ENCODE peak calls at places on chromosomes 1 and 21, in ten cellular contexts. X is lower leg skin, P is breast epithelium, T is body of pancreas, C is Panc1, U is GM12865, V is cardiac muscle cell, M is heart right ventricle, O is A549, A is coronary artery. S is an unnamed sample.

GRCh38 chr1:62625415-62625814 is 28.1 kb downstream of the ANGPTL3 start:
- DNase-seq in X (no peak), P (no peak), T (no peak), C (no peak), U (peak; percentile 27), V (no peak), M (no peak), O (no peak), A (no peak), S (no peak)

GRCh38 chr1:203364013-203364730 is 13.2 kb upstream of the FMOD start:
- DNase-seq in X (peak; percentile 57), P (no peak), T (no peak), C (no peak), U (no peak), V (peak; percentile 79), M (peak; percentile 43), O (no peak), A (no peak), S (no peak)

GRCh38 chr1:13543927-13544556 is 30.2 kb upstream of the LRRC38 start:
- DNase-seq in X (peak; percentile 90), P (peak; percentile 55), T (peak; percentile 48), C (no peak), U (no peak), V (peak; percentile 14), M (peak; percentile 65), O (peak; percentile 26), A (no peak), S (no peak)

GRCh38 chr1:115829023-115829674 is 11.8 kb downstream of the NHLH2 start:
- DNase-seq in X (peak; percentile 88), P (no peak), T (no peak), C (no peak), U (no peak), V (no peak), M (no peak), O (no peak), A (no peak), S (peak; percentile 46)

GRCh38 chr1:55718758-55719671 is 503.9 kb upstream of the USP24 start:
- DNase-seq in X (peak; percentile 93), P (no peak), T (no peak), C (no peak), U (no peak), V (peak; percentile 23), M (peak; percentile 11), O (peak; percentile 15), A (peak; percentile 84), S (peak; percentile 100)

GRCh38 chr1:235503333-235504121 is 725 bp downstream of the B3GALNT2 start:
- DNase-seq in X (peak; percentile 94), P (no peak), T (peak; percentile 65), C (no peak), U (peak; percentile 71), V (peak; percentile 77), M (peak; percentile 68), O (peak; percentile 36), A (no peak), S (no peak)

GRCh38 chr1:15617874-15618684 is 821 bp downstream of the DDI2 start:
- DNase-seq in X (peak; percentile 91), P (no peak), T (no peak), C (no peak), U (peak; percentile 78), V (peak; percentile 50), M (no peak), O (no peak), A (no peak), S (no peak)

GRCh38 chr21:26736449-26736848 is 108.8 kb downstream of the ADAMTS1 start:
- DNase-seq in X (no peak), P (no peak), T (no peak), C (no peak), U (no peak), V (no peak), M (no peak), O (no peak), A (no peak), S (no peak)

GRCh38 chr1:25501235-25502058 is 42.0 kb upstream of the LDLRAP1 start:
- DNase-seq in X (no peak), P (no peak), T (no peak), C (peak; percentile 7), U (no peak), V (no peak), M (no peak), O (no peak), A (no peak), S (peak; percentile 81)

GRCh38 chr1:112706505-112707216 is at the start of gene RHOC:
- DNase-seq in X (peak; percentile 94), P (no peak), T (peak; percentile 75), C (no peak), U (peak; percentile 83), V (peak; percentile 89), M (peak; percentile 81), O (peak; percentile 56), A (no peak), S (no peak)

GRCh38 chr1:112707217-112708001 is 482 bp upstream of the RHOC start:
- DNase-seq in X (peak; percentile 97), P (peak; percentile 86), T (peak; percentile 92), C (no peak), U (peak; percentile 88), V (peak; percentile 93), M (peak; percentile 88), O (peak; percentile 82), A (peak; percentile 93), S (peak; percentile 34)

GRCh38 chr1:112703706-112704105 is 3.2 kb downstream of the RHOC start:
- DNase-seq in X (no peak), P (no peak), T (no peak), C (no peak), U (no peak), V (no peak), M (no peak), O (no peak), A (no peak), S (no peak)

GRCh38 chr1:112704511-112704907 is 2.4 kb downstream of the RHOC start:
- DNase-seq in X (no peak), P (no peak), T (no peak), C (no peak), U (no peak), V (no peak), M (no peak), O (no peak), A (no peak), S (no peak)

GRCh38 chr1:112704908-112705627 is 1.9 kb downstream of the RHOC start:
- DNase-seq in X (peak; percentile 97), P (peak; percentile 84), T (peak; percentile 86), C (no peak), U (peak; percentile 94), V (peak; percentile 95), M (peak; percentile 85), O (peak; percentile 84), A (peak; percentile 95), S (peak; percentile 82)
- H3K4me3 ChIP-seq in X (no peak overlapping the region), P (peak overlapping the region; percentile 83), T (no peak overlapping the region), C (peak overlapping the region; percentile 76), U (peak overlapping the region; percentile 92), V (peak overlapping the region; percentile 79), M (peak overlapping the region; percentile 100), O (peak overlapping the region; percentile 99), A (peak overlapping the region; percentile 98), S (peak overlapping the region; percentile 88)

GRCh38 chr1:205571747-205572146 is 60.1 kb downstream of the ELK4 start:
- DNase-seq in X (peak; percentile 53), P (no peak), T (no peak), C (no peak), U (no peak), V (no peak), M (no peak), O (no peak), A (peak; percentile 40), S (no peak)

GRCh38 chr1:205568469-205569361 is 63.1 kb downstream of the ELK4 start:
- DNase-seq in X (peak; percentile 72), P (no peak), T (no peak), C (no peak), U (no peak), V (peak; percentile 38), M (no peak), O (no peak), A (peak; percentile 38), S (no peak)

GRCh38 chr1:205570796-205571537 is 60.8 kb downstream of the ELK4 start:
- DNase-seq in X (peak; percentile 58), P (no peak), T (no peak), C (no peak), U (no peak), V (no peak), M (no peak), O (no peak), A (no peak), S (no peak)

GRCh38 chr1:205569411-205570172 is 62.2 kb downstream of the ELK4 start:
- DNase-seq in X (peak; percentile 83), P (no peak), T (no peak), C (no peak), U (no peak), V (peak; percentile 23), M (no peak), O (no peak), A (no peak), S (no peak)

GRCh38 chr1:205570173-205570501 is 61.7 kb downstream of the ELK4 start:
- DNase-seq in X (peak; percentile 61), P (no peak), T (no peak), C (no peak), U (no peak), V (no peak), M (no peak), O (no peak), A (no peak), S (no peak)
- H3K4me3 ChIP-seq in X (no peak overlapping the region), P (no peak overlapping the region), T (no peak overlapping the region), C (no peak overlapping the region), U (no peak overlapping the region), V (no peak overlapping the region), M (peak overlapping the region; percentile 49), O (no peak overlapping the region), A (no peak overlapping the region), S (no peak overlapping the region)

GRCh38 chr1:32612189-32612881 is 38.0 kb downstream of the ZBTB8OS start:
- DNase-seq in X (peak; percentile 95), P (peak; percentile 86), T (peak; percentile 91), C (peak; percentile 69), U (peak; percentile 75), V (peak; percentile 89), M (peak; percentile 89), O (peak; percentile 79), A (peak; percentile 90), S (no peak)
- H3K4me3 ChIP-seq in X (peak overlapping the region; percentile 10), P (peak overlapping the region; percentile 43), T (peak overlapping the region; percentile 2), C (peak overlapping the region; percentile 85), U (peak overlapping the region; percentile 31), V (peak overlapping the region; percentile 25), M (peak overlapping the region; percentile 61), O (peak overlapping the region; percentile 55), A (peak overlapping the region; percentile 71), S (peak overlapping the region; percentile 54)

DNA sequence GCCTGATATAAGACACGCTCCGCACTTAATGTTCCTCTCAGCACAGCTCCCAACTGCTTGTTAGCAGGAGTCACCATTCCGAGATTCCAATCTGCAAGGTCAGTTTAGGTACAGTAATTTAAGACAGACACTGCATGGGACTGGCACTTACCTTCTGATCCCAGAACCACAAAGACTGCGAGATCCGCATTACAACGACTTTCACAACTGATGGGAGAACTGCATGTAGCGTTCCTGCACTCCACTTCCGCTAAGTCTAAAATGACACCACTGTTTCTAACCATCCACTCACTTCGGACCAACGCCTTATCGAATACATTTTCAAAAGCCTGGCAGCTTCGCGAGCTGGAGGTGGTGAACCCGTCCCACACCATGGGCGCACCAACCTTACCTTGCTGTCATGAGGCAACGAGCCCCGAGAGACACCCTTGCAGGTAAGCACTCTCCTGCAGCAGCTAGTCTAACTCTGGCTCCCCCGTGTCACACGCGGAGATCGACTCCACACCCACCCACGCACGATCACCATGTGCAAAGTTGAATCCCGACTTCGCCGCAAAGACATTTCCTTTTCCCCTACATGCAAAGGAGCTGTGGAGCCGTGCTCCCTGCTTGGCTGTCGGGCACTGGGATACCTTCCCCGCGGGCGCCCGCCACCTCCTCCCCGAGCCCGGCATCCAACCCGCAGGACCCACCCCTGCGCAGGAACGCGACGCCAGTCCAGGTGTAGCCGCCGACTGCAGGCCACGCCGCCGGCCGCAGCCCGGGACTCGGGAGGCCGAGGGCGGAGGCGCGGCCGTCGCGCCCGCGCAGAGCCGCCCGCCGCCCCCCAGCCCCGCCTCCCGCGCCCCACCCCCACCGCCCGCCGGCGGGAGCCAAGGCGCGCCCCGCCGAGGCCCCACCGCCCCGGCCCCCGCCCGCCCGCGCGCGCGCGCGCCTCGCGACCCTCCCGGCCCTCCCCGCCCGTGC is 733 bp downstream of the TAF5L start:
- DNase-seq in X (peak; percentile 88), P (no peak), T (peak; percentile 64), C (no peak), U (peak; percentile 61), V (peak; percentile 69), M (no peak), O (peak; percentile 60), A (no peak), S (no peak)
- H3K4me3 ChIP-seq in X (peak overlapping the region; percentile 92), P (peak overlapping the region; percentile 96), T (peak overlapping the region; percentile 76), C (peak overlapping the region; percentile 79), U (peak overlapping the region; percentile 86), V (peak overlapping the region; percentile 95), M (peak overlapping the region; percentile 93), O (peak overlapping the region; percentile 73), A (peak overlapping the region; percentile 97), S (peak overlapping the region; percentile 93)

S was measured in AG04449.